ENCODE peak calls at places on chromosome 11, in eight cellular contexts. C, V, J, U, W, K, O and G are unnamed samples.

GRCh38 chr11:58125469-58125868 is at the start of gene OR9I1:
- DNase-seq in C (peak), V (no peak), J (peak), U (no peak), W (no peak), K (peak), O (no peak), G (no peak)

GRCh38 chr11:104219081-104219480 is 55.1 kb upstream of the PDGFD start:
- DNase-seq in C (no peak), V (no peak), J (no peak), U (no peak), W (no peak), K (peak), O (no peak), G (no peak)

GRCh38 chr11:45993438-45994064 is 71.1 kb downstream of the LARGE2 start:
- DNase-seq in C (peak), V (no peak), J (peak), U (peak), W (peak), K (peak), O (no peak), G (no peak)

GRCh38 chr11:70505331-70505731 is 107.0 kb downstream of the CTTN start:
- DNase-seq in C (no peak), V (no peak), J (no peak), U (no peak), W (no peak), K (no peak), O (no peak), G (no peak)

GRCh38 chr11:27215471-27216267 is 147.3 kb downstream of the CCDC34 start:
- DNase-seq in C (no peak), V (no peak), J (no peak), U (peak), W (peak), K (no peak), O (no peak), G (no peak)

GRCh38 chr11:18671246-18671645 is 27.3 kb upstream of the TMEM86A start:
- DNase-seq in C (no peak), V (no peak), J (no peak), U (no peak), W (no peak), K (no peak), O (no peak), G (no peak)

GRCh38 chr11:1889941-1890855 is 1.5 kb downstream of the PRR33 start:
- DNase-seq in C (no peak), V (no peak), J (no peak), U (no peak), W (no peak), K (no peak), O (no peak), G (no peak)

GRCh38 chr11:12433571-12434061 is 56.2 kb downstream of the PARVA start:
- DNase-seq in C (peak), V (no peak), J (no peak), U (peak), W (peak), K (peak), O (no peak), G (no peak)

GRCh38 chr11:46119352-46120216 is 1.7 kb downstream of the PHF21A start:
- DNase-seq in C (peak), V (peak), J (peak), U (peak), W (peak), K (peak), O (no peak), G (peak)

DNA sequence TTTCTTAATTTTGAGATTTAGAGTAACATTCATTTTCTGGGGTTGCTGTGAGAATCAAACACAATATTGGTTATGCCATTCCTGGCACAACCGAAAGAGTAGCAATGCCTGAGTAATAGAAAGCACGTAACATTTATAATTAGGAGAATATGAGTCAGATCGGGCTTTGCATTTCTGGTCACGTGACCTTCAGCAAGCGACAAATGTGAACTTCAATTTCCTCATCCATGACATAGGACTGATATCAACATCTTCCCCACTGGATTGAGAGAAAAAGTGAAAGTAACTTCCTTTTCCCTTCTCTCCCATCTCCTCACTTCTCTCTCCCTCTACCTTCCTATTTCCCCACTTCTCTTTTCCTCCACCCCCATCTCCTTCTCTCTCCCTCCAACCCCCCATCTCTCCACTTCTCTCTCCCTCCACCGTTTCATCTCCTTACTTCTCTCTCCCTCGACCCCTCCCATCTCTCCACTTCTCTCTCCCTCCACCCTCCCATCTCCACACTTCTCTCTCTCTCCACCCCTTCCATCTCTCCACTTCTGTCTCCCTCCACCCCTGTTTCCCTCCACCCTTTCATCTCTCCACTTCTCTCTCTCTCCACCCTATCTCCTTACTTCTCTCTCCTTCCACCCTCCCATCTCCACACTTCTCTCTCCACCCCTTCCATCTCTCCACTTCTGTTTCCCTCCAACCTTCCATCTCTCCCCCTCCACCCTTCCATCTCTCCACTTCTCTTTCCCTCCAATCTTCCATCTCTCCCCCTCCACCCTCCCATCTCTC is 33.5 kb upstream of the CAT start:
- DNase-seq in C (no peak), V (no peak), J (no peak), U (peak), W (peak), K (peak), O (no peak), G (peak)
- H3K4me3 ChIP-seq in C (no peak), V (no peak), J (no peak), U (no peak), W (no peak), K (peak), O (no peak), G (no peak)

DNA sequence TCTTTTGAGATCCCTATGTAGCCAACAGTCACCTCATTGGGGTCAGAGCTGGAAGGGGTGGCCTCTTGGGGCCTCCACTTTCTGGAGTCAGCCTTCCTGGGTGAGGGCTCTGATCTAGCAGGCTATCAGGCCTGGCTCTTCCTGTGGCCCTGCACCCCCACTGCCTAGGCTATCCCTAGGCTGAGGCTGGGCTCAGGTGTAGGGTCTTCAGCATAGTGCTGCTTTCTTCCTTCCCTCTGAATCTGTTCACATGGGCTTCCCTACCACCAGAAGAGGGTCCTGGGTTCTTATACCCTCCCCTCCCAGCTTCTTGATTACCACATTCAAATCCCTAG is 456 bp upstream of the SPI1 start:
- DNase-seq in C (no peak), V (no peak), J (no peak), U (no peak), W (no peak), K (no peak), O (no peak), G (no peak)
- H2AFZ ChIP-seq in C (no peak), V (no peak), J (peak), U (no peak), W (no peak), K (no peak), O (peak), G (no peak)

GRCh38 chr11:78395597-78395996 is 22.0 kb downstream of the GAB2 start:
- DNase-seq in C (no peak), V (no peak), J (no peak), U (no peak), W (no peak), K (no peak), O (no peak), G (no peak)

GRCh38 chr11:78390809-78391208 is 26.8 kb downstream of the GAB2 start:
- DNase-seq in C (no peak), V (no peak), J (no peak), U (no peak), W (no peak), K (no peak), O (no peak), G (no peak)

GRCh38 chr11:78392854-78393253 is 24.8 kb downstream of the GAB2 start:
- DNase-seq in C (no peak), V (no peak), J (no peak), U (no peak), W (no peak), K (no peak), O (no peak), G (no peak)

GRCh38 chr11:78386551-78386950 is 31.1 kb downstream of the GAB2 start:
- DNase-seq in C (no peak), V (no peak), J (no peak), U (no peak), W (no peak), K (no peak), O (no peak), G (no peak)

GRCh38 chr11:78391424-78391823 is 26.2 kb downstream of the GAB2 start:
- DNase-seq in C (no peak), V (no peak), J (no peak), U (no peak), W (no peak), K (no peak), O (no peak), G (no peak)
- H3K4me3 ChIP-seq in C (no peak), V (no peak), J (no peak), U (no peak), W (no peak), K (no peak), O (no peak), G (no peak)

GRCh38 chr11:67468509-67468834 is 579 bp downstream of the TMEM134 start:
- DNase-seq in C (no peak), V (peak), J (peak), U (no peak), W (no peak), K (no peak), O (no peak), G (no peak)
- H2AFZ ChIP-seq in C (peak), V (no peak), J (peak), U (no peak), W (peak), K (peak), O (no peak), G (peak)